ENCODE peak calls at places on chromosomes 16 and 17, in seven cellular contexts. One of them, this sample, is unnamed.
A peak's percentile ranks its signal among the peaks of the same experiment; 100 is the strongest.

GRCh38 chr17:75475851-75476250 is 19.4 kb downstream of the TMEM94 start:
- DNase-seq in ovary: peak; percentile 63
- DNase-seq in lower lobe of right lung: no peak
- DNase-seq in A549: no peak
- DNase-seq in prostate gland: no peak
- DNase-seq in GM23248: no peak
- DNase-seq in cardiac muscle cell: peak; percentile 62
- DNase-seq in this sample: no peak

GRCh38 chr17:48228720-48229119 is 121.2 kb downstream of the SNX11 start:
- DNase-seq in ovary: no peak
- DNase-seq in lower lobe of right lung: no peak
- DNase-seq in A549: no peak
- DNase-seq in prostate gland: no peak
- DNase-seq in GM23248: no peak
- DNase-seq in cardiac muscle cell: no peak
- DNase-seq in this sample: no peak

GRCh38 chr17:27846042-27846655 is 45.8 kb upstream of the NOS2 start:
- DNase-seq in ovary: no peak
- DNase-seq in lower lobe of right lung: no peak
- DNase-seq in A549: no peak
- DNase-seq in prostate gland: no peak
- DNase-seq in GM23248: no peak
- DNase-seq in cardiac muscle cell: no peak
- DNase-seq in this sample: no peak

GRCh38 chr17:9024497-9024896 is 3.2 kb downstream of the NTN1 start:
- DNase-seq in ovary: no peak
- DNase-seq in lower lobe of right lung: no peak
- DNase-seq in A549: no peak
- DNase-seq in prostate gland: no peak
- DNase-seq in GM23248: no peak
- DNase-seq in cardiac muscle cell: no peak
- DNase-seq in this sample: no peak

GRCh38 chr16:89200850-89201466 is 621 bp upstream of the SLC22A31 start:
- DNase-seq in ovary: no peak
- DNase-seq in lower lobe of right lung: peak; percentile 51
- DNase-seq in A549: no peak
- DNase-seq in prostate gland: no peak
- DNase-seq in GM23248: no peak
- DNase-seq in cardiac muscle cell: no peak
- DNase-seq in this sample: no peak

GRCh38 chr17:43768382-43768781 is 9.8 kb upstream of the SOST start:
- DNase-seq in ovary: no peak
- DNase-seq in lower lobe of right lung: peak; percentile 81
- DNase-seq in A549: no peak
- DNase-seq in prostate gland: no peak
- DNase-seq in GM23248: no peak
- DNase-seq in cardiac muscle cell: no peak
- DNase-seq in this sample: no peak

GRCh38 chr17:1446201-1446600 is 9.8 kb downstream of the CRK start:
- DNase-seq in ovary: no peak
- DNase-seq in lower lobe of right lung: no peak
- DNase-seq in A549: no peak
- DNase-seq in prostate gland: no peak
- DNase-seq in GM23248: no peak
- DNase-seq in cardiac muscle cell: no peak
- DNase-seq in this sample: no peak

GRCh38 chr16:15919331-15919730 is 30.1 kb upstream of the ABCC1 start:
- DNase-seq in ovary: no peak
- DNase-seq in lower lobe of right lung: no peak
- DNase-seq in A549: no peak
- DNase-seq in prostate gland: no peak
- DNase-seq in GM23248: peak; percentile 54
- DNase-seq in cardiac muscle cell: no peak
- DNase-seq in this sample: no peak

GRCh38 chr17:15081008-15081407 is 184.1 kb downstream of the PMP22 start:
- DNase-seq in ovary: no peak
- DNase-seq in lower lobe of right lung: no peak
- DNase-seq in A549: no peak
- DNase-seq in prostate gland: no peak
- DNase-seq in GM23248: no peak
- DNase-seq in cardiac muscle cell: no peak
- DNase-seq in this sample: no peak

GRCh38 chr17:66676421-66676820 is 158.5 kb upstream of the CACNG5 start:
- DNase-seq in ovary: no peak
- DNase-seq in lower lobe of right lung: peak; percentile 84
- DNase-seq in A549: peak; percentile 92
- DNase-seq in prostate gland: peak; percentile 89
- DNase-seq in GM23248: peak; percentile 36
- DNase-seq in cardiac muscle cell: no peak
- DNase-seq in this sample: no peak

GRCh38 chr16:25575363-25575762 is 116.4 kb upstream of the HS3ST4 start:
- DNase-seq in ovary: no peak
- DNase-seq in lower lobe of right lung: no peak
- DNase-seq in A549: no peak
- DNase-seq in prostate gland: no peak
- DNase-seq in GM23248: no peak
- DNase-seq in cardiac muscle cell: no peak
- DNase-seq in this sample: no peak

GRCh38 chr16:74225278-74225677 is 71.3 kb upstream of the PSMD7 start:
- DNase-seq in ovary: no peak
- DNase-seq in lower lobe of right lung: no peak
- DNase-seq in A549: no peak
- DNase-seq in prostate gland: no peak
- DNase-seq in GM23248: no peak
- DNase-seq in cardiac muscle cell: no peak
- DNase-seq in this sample: peak; percentile 68

GRCh38 chr16:27221576-27222498 is 18.5 kb downstream of the KDM8 start:
- DNase-seq in ovary: no peak
- DNase-seq in lower lobe of right lung: peak; percentile 45
- DNase-seq in A549: no peak
- DNase-seq in prostate gland: no peak
- DNase-seq in GM23248: peak; percentile 92
- DNase-seq in cardiac muscle cell: peak; percentile 29
- DNase-seq in this sample: no peak

GRCh38 chr16:89194340-89195311 is 5.7 kb downstream of the SLC22A31 start:
- DNase-seq in ovary: no peak
- DNase-seq in lower lobe of right lung: peak; percentile 45
- DNase-seq in A549: no peak
- DNase-seq in prostate gland: no peak
- DNase-seq in GM23248: no peak
- DNase-seq in cardiac muscle cell: no peak
- DNase-seq in this sample: peak; percentile 48

GRCh38 chr17:66829386-66829864 is 5.5 kb upstream of the CACNG5 start:
- DNase-seq in ovary: peak; percentile 22
- DNase-seq in lower lobe of right lung: no peak
- DNase-seq in A549: peak; percentile 34
- DNase-seq in prostate gland: peak; percentile 17
- DNase-seq in GM23248: peak; percentile 82
- DNase-seq in cardiac muscle cell: peak; percentile 89
- DNase-seq in this sample: no peak

GRCh38 chr16:81521141-81521626 is 76.6 kb downstream of the CMIP start:
- DNase-seq in ovary: no peak
- DNase-seq in lower lobe of right lung: peak; percentile 50
- DNase-seq in A549: no peak
- DNase-seq in prostate gland: no peak
- DNase-seq in GM23248: no peak
- DNase-seq in cardiac muscle cell: no peak
- DNase-seq in this sample: no peak

DNA sequence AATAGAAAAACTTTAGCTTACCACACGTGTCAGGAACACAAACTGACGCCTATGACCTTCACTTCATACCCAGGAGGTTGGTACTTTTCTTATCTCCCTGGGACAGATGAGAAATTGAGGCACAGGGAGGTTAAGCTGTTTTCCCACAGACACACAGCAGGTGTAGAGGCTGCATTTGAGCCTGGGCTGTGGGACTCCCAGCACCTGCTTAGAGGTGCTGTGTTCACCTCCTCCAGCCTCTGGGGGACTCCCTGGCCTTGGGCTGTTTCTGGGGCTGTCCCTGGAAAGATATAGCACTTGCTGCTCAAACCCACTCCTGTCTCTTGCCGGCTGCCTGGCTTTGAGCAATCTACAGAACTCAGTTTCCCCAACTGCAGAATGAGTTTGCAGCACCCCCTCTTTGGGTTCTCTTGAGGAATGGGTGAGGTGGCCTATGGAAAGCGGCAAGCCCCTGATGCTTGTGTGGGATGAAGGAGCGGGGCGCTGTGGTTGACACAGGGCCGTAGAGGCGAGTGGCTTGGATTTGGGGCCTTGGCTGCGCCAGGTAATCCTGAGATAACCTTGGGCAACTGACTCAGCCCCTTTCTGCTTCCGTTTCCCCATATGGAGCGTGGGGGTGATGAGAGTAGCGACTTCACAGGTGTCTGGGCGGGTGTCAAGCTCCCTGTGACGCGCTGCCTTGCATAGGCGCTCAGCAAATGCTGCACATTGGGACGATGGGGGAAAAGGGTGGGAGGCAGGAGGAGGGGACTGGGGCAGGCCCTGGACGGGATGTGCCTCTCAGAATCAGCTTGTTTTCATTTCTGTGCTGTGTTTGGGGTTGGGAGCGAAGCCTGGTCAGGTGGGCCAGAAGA is 104.5 kb upstream of the CIBAR2 start:
- DNase-seq in ovary: no peak
- DNase-seq in lower lobe of right lung: no peak
- DNase-seq in A549: no peak
- DNase-seq in prostate gland: no peak
- DNase-seq in GM23248: no peak
- DNase-seq in cardiac muscle cell: no peak
- DNase-seq in this sample: no peak
- H3K4me3 ChIP-seq in ovary: no peak overlapping the region
- H3K4me3 ChIP-seq in lower lobe of right lung: no peak overlapping the region
- H3K4me3 ChIP-seq in A549: no peak overlapping the region
- H3K4me3 ChIP-seq in prostate gland: no peak overlapping the region
- H3K4me3 ChIP-seq in GM23248: no peak overlapping the region
- H3K4me3 ChIP-seq in cardiac muscle cell: no peak overlapping the region
- H3K4me3 ChIP-seq in this sample: no peak overlapping the region

DNA sequence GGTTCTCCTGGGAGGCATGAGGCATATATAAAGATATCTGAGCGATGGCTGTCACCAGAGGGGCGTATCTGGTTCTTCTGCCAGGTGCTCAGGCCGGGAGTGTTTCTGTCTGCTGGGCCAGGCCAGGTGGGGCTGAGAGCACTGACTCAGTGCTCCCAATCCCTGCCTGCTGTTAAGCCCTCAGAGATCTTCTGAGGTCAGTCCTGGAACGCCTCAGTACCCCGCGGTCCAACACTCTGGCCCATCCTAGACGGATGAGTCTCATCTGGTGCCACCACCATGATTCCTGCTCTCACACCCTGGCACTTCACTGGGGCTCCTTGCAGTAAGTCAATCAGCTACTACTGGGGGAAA is 7.5 kb upstream of the KIFC3 start:
- DNase-seq in ovary: no peak
- DNase-seq in lower lobe of right lung: no peak
- DNase-seq in A549: no peak
- DNase-seq in prostate gland: no peak
- DNase-seq in GM23248: no peak
- DNase-seq in cardiac muscle cell: no peak
- DNase-seq in this sample: no peak
- H3K27ac ChIP-seq in ovary: no peak overlapping the region
- H3K27ac ChIP-seq in lower lobe of right lung: peak overlapping the region; percentile 71
- H3K27ac ChIP-seq in A549: peak overlapping the region; percentile 91
- H3K27ac ChIP-seq in prostate gland: peak overlapping the region; percentile 29
- H3K27ac ChIP-seq in GM23248: no peak overlapping the region
- H3K27ac ChIP-seq in cardiac muscle cell: no peak overlapping the region
- H3K27ac ChIP-seq in this sample: peak overlapping the region; percentile 49

GRCh38 chr16:4510747-4511426 is 27.7 kb downstream of the CDIP1 start:
- DNase-seq in ovary: no peak
- DNase-seq in lower lobe of right lung: no peak
- DNase-seq in A549: no peak
- DNase-seq in prostate gland: no peak
- DNase-seq in GM23248: no peak
- DNase-seq in cardiac muscle cell: no peak
- DNase-seq in this sample: no peak

GRCh38 chr16:4513881-4514280 is 24.7 kb downstream of the CDIP1 start:
- DNase-seq in ovary: no peak
- DNase-seq in lower lobe of right lung: no peak
- DNase-seq in A549: no peak
- DNase-seq in prostate gland: no peak
- DNase-seq in GM23248: no peak
- DNase-seq in cardiac muscle cell: no peak
- DNase-seq in this sample: no peak

GRCh38 chr16:4513086-4513860 is 25.3 kb downstream of the CDIP1 start:
- DNase-seq in ovary: no peak
- DNase-seq in lower lobe of right lung: no peak
- DNase-seq in A549: no peak
- DNase-seq in prostate gland: no peak
- DNase-seq in GM23248: no peak
- DNase-seq in cardiac muscle cell: no peak
- DNase-seq in this sample: no peak

GRCh38 chr16:4511441-4512082 is 27.0 kb downstream of the CDIP1 start:
- DNase-seq in ovary: no peak
- DNase-seq in lower lobe of right lung: no peak
- DNase-seq in A549: peak; percentile 71
- DNase-seq in prostate gland: peak; percentile 48
- DNase-seq in GM23248: peak; percentile 52
- DNase-seq in cardiac muscle cell: peak; percentile 89
- DNase-seq in this sample: peak; percentile 59

DNA sequence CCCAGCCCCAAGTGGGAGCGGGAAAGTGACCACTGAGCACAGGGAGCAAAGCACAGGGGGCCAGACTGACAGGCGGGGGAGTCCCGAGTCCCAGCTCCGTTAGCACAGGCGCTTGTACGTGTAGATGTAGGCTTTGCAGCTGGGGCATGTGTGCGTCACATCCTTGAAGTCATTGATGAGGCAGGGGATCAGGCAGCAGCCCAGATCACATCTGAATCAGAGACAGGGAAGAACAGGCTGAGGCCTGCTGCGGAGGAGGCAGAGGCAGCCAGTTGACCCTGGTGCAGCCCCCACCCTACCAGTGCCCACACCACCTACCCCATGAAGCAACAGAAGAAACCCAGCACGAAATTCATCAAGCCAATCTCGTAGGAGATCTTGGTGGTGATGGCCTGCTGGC is 26.1 kb downstream of the CDIP1 start:
- DNase-seq in ovary: no peak
- DNase-seq in lower lobe of right lung: no peak
- DNase-seq in A549: no peak
- DNase-seq in prostate gland: no peak
- DNase-seq in GM23248: no peak
- DNase-seq in cardiac muscle cell: no peak
- DNase-seq in this sample: no peak
- H3K4me3 ChIP-seq in ovary: no peak overlapping the region
- H3K4me3 ChIP-seq in lower lobe of right lung: no peak overlapping the region
- H3K4me3 ChIP-seq in A549: no peak overlapping the region
- H3K4me3 ChIP-seq in prostate gland: no peak overlapping the region
- H3K4me3 ChIP-seq in GM23248: no peak overlapping the region
- H3K4me3 ChIP-seq in cardiac muscle cell: no peak overlapping the region
- H3K4me3 ChIP-seq in this sample: no peak overlapping the region

DNA sequence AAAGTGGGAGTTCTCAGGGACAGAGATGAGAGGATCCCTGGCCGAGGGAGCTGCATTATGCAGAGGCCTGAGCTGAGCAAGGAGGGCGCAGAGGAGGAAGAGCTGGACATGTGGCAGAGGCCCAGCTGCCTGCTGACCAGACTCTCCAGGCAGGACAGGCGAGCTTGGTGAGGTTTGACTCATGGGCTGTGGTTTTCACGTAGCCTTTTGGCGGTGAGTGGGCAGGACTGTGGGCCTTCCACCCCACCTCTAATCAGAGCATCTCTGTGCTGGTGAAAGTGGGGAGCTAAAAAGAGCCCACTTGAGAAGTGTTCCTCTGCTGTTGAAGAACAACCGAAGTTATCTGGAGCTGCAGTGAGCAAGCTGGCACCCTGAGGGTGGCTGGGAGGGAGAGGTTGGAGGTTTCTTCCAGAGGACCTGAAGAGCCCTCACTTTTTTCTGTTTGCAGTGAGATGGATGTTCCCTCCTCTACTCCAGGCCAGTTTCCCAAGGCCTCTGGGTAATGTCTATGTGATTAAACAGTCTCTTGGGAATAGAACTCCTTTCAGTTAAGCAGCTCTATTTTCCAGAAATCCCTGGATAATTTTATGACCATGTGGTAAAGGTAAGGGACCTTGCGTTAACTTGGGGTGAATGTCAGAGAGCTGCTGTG is 11.9 kb downstream of the EPN2 start:
- DNase-seq in ovary: peak; percentile 54
- DNase-seq in lower lobe of right lung: no peak
- DNase-seq in A549: no peak
- DNase-seq in prostate gland: peak; percentile 74
- DNase-seq in GM23248: peak; percentile 96
- DNase-seq in cardiac muscle cell: no peak
- DNase-seq in this sample: peak; percentile 25
- H3K27ac ChIP-seq in ovary: peak overlapping the region; percentile 52
- H3K27ac ChIP-seq in lower lobe of right lung: peak overlapping the region; percentile 42
- H3K27ac ChIP-seq in A549: no peak overlapping the region
- H3K27ac ChIP-seq in prostate gland: peak overlapping the region; percentile 77
- H3K27ac ChIP-seq in GM23248: peak overlapping the region; percentile 86
- H3K27ac ChIP-seq in cardiac muscle cell: peak overlapping the region; percentile 68
- H3K27ac ChIP-seq in this sample: no peak overlapping the region

This sample was measured in SJSA1.